ENCODE peak calls at places on chromosomes 2 and 18, in five cellular contexts. V is B cell, G is OCI-LY7, W is esophagus muscularis mucosa, Z is WTC11. I is an unnamed sample.

GRCh38 chr2:194383404-194383803 is 1273.6 kb upstream of the SLC39A10 start:
- DNase-seq in V (no peak), G (peak), W (no peak), Z (no peak), I (no peak)

GRCh38 chr2:200352631-200353030 is 46.1 kb downstream of the SPATS2L start:
- DNase-seq in V (no peak), G (no peak), W (no peak), Z (no peak), I (no peak)

GRCh38 chr2:163626208-163626607 is 109.6 kb downstream of the FIGN start:
- DNase-seq in V (no peak), G (no peak), W (no peak), Z (no peak), I (no peak)

GRCh38 chr18:48993586-48993985 is 42.8 kb upstream of the SMAD7 start:
- DNase-seq in V (no peak), G (no peak), W (no peak), Z (no peak), I (no peak)

GRCh38 chr2:101108357-101108756 is 42.8 kb downstream of the TBC1D8 start:
- DNase-seq in V (no peak), G (no peak), W (no peak), Z (no peak), I (no peak)

GRCh38 chr2:75098856-75099255 is 100.5 kb downstream of the TACR1 start:
- DNase-seq in V (no peak), G (peak), W (peak), Z (peak), I (no peak)

GRCh38 chr2:108927405-108927804 is 61.6 kb downstream of the EDAR start:
- DNase-seq in V (no peak), G (no peak), W (no peak), Z (no peak), I (no peak)

GRCh38 chr2:55948176-55948921 is 24.8 kb upstream of the EFEMP1 start:
- DNase-seq in V (no peak), G (no peak), W (no peak), Z (no peak), I (no peak)

GRCh38 chr2:217086038-217086522 is 226.2 kb upstream of the TNP1 start:
- DNase-seq in V (no peak), G (no peak), W (peak), Z (no peak), I (peak)

GRCh38 chr2:112700004-112700667 is 20.7 kb upstream of the NT5DC4 start:
- DNase-seq in V (no peak), G (no peak), W (no peak), Z (no peak), I (no peak)

GRCh38 chr2:219362524-219363164 is 25.1 kb downstream of the DNPEP start:
- DNase-seq in V (no peak), G (no peak), W (no peak), Z (no peak), I (peak)

GRCh38 chr2:38552259-38552658 is 50.5 kb downstream of the HNRNPLL start:
- DNase-seq in V (no peak), G (no peak), W (no peak), Z (no peak), I (peak)

GRCh38 chr2:9720352-9721093 is 89.7 kb upstream of the YWHAQ start:
- DNase-seq in V (no peak), G (peak), W (no peak), Z (no peak), I (no peak)

GRCh38 chr2:200278694-200279316 is 27.7 kb upstream of the SPATS2L start:
- DNase-seq in V (no peak), G (no peak), W (no peak), Z (no peak), I (no peak)

GRCh38 chr18:845152-845819 is 33.2 kb upstream of the YES1 start:
- DNase-seq in V (no peak), G (no peak), W (no peak), Z (no peak), I (no peak)

GRCh38 chr2:43838560-43839267 is at the start of the genes ABCG5 and ABCG8:
- DNase-seq in V (no peak), G (no peak), W (peak), Z (no peak), I (no peak)

GRCh38 chr18:3930126-3931012 is 480.4 kb downstream of the TGIF1 start:
- DNase-seq in V (no peak), G (no peak), W (no peak), Z (no peak), I (no peak)

GRCh38 chr2:231321556-231322334 is 73.8 kb upstream of the B3GNT7 start:
- DNase-seq in V (peak), G (no peak), W (no peak), Z (no peak), I (no peak)

GRCh38 chr2:84970266-84970955 is 550 bp upstream of the KCMF1 start:
- DNase-seq in V (peak), G (peak), W (no peak), Z (peak), I (peak)

GRCh38 chr2:239937866-239938640 is 87.1 kb downstream of the NDUFA10 start:
- DNase-seq in V (peak), G (no peak), W (no peak), Z (peak), I (no peak)

GRCh38 chr2:232662486-232663260 is 29.3 kb downstream of the EFHD1 start:
- DNase-seq in V (no peak), G (no peak), W (no peak), Z (no peak), I (no peak)

GRCh38 chr2:240962371-240963064 is 35.9 kb upstream of the SNED1 start:
- DNase-seq in V (no peak), G (no peak), W (no peak), Z (no peak), I (no peak)

GRCh38 chr2:207403141-207403540 is 126.6 kb upstream of the CREB1 start:
- DNase-seq in V (no peak), G (no peak), W (no peak), Z (no peak), I (no peak)

GRCh38 chr2:3603536-3604206 is 8.8 kb downstream of the COLEC11 start:
- DNase-seq in V (no peak), G (no peak), W (peak), Z (no peak), I (no peak)
- TF ChIP-seq CTCF in V (no peak), G (no peak), W (no peak), Z (no peak), I (no peak)

DNA sequence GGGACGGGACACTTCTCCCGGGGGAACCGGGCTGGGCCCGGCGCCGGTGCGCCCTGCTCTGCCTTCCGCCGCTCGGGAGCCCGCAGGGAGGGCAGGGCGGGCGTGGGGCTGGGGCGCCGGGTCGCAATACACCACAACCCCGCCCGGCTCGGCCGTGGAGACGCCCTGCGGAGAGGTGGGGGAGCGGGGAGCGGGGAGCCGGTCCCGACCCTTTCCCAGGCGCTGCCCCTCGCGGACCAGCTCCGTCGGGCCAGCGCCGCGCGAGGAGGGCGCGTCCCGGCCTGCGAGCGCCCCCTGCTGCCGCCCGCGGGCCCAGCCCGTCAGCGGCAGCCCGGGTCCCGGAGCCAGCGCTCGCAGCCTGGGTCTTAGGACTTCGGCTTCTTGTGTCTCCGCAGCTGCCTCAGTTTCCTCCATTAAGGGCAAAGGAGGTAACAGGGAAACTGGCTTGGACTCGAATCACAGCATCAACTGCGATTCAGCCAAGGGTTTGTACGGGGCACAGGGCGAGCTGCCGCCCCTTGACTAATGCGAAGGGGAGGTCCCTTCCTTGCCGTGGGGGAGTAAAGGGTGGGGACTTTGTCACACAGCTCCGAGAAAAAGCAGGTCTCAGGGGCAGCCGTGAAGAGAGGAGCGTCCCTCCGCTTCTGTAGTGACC is 635 bp upstream of the ADRA2B start:
- DNase-seq in V (no peak), G (peak), W (no peak), Z (peak), I (peak)
- TF ChIP-seq CTCF in V (peak), G (peak), W (peak), Z (peak), I (peak)

GRCh38 chr2:190718652-190719526 is 70.0 kb downstream of the NAB1 start:
- DNase-seq in V (peak), G (no peak), W (peak), Z (no peak), I (peak)
- TF ChIP-seq CTCF in V (no peak), G (no peak), W (no peak), Z (no peak), I (no peak)

DNA sequence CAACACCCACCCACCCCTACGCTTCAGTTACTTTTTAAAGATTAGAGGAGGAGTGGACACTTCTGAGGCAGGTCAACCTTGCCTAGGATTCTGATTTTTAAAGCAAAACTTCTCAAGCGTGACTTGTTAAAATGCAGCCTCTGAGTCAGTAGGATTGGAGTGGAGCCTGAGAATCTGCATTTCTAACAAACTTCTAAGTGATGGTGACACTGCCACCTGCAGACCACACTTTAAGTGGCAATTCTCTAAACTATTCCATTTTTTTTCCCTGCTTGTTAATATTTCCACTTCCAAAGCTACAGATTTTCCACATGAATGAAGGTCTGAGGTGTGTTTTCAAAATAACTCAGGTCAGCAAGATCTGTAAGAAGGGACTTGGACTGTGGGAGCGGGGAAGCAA is 171.1 kb upstream of the CCDC150 start:
- DNase-seq in V (no peak), G (peak), W (no peak), Z (no peak), I (no peak)
- TF ChIP-seq CTCF in V (no peak), G (peak), W (no peak), Z (no peak), I (no peak)

DNA sequence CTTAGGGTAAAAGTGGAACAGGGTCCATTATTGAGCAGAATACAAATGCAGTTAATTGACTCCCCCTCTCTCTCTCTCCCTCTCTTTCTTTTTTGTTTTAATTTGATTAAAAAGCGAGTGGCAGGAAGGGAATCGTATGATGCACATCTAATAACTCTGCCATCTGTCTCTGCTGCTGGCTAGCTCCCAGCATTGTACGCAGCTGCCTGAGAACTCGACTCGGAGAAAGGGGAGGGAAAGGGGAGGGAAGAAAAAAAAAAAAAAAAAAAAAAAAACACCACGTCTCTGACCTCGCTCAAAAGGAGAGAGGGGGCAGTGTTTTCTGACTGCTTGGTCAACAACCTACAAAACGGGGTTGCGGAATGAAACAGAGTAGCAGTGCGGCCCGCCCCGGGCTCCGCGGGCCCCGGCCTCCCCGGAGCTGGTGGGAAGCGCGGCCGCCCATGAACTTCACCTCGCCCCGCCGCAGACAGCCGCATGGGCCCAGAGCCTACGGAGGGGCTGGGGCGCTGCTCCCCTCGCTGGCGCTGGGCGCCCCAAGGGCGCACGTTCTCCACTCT is 265.7 kb downstream of the TCF4 start:
- DNase-seq in V (peak), G (peak), W (no peak), Z (peak), I (peak)
- TF ChIP-seq CTCF in V (no peak), G (peak), W (no peak), Z (no peak), I (no peak)

DNA sequence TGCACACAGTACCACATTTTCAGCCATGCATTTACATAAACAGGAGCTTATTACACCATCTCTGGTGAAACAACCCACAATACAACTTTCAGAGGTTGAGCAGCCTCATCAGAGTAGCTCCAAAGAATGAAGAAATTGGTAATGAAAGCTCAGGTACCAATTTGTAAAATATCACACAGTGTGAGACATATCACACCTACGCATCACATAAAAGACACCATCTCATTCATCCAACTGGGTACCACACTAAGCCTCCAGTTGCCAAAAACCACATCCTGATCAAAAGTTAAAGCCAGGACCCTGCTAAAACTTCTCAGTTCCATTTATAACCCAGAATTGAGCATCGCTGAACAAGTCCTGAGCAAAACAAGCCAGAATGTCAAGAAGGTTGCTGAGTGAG is 4.6 kb downstream of the TMEM163 start:
- DNase-seq in V (no peak), G (no peak), W (peak), Z (no peak), I (peak)
- TF ChIP-seq CTCF in V (no peak), G (no peak), W (no peak), Z (no peak), I (no peak)

GRCh38 chr2:135473567-135473966 is 57.5 kb downstream of the ZRANB3 start:
- DNase-seq in V (no peak), G (peak), W (no peak), Z (peak), I (peak)
- TF ChIP-seq CTCF in V (peak), G (peak), W (peak), Z (no peak), I (peak)

GRCh38 chr2:1838426-1838825 is 94.1 kb upstream of the PXDN start:
- DNase-seq in V (no peak), G (no peak), W (no peak), Z (no peak), I (no peak)

GRCh38 chr2:1840046-1840445 is 95.7 kb upstream of the PXDN start:
- DNase-seq in V (no peak), G (no peak), W (no peak), Z (no peak), I (no peak)

GRCh38 chr2:1837458-1837857 is 93.1 kb upstream of the PXDN start:
- DNase-seq in V (no peak), G (no peak), W (no peak), Z (no peak), I (no peak)

GRCh38 chr2:1837022-1837421 is 92.7 kb upstream of the PXDN start:
- DNase-seq in V (no peak), G (no peak), W (no peak), Z (no peak), I (no peak)

GRCh38 chr2:1839066-1839756 is 94.9 kb upstream of the PXDN start:
- DNase-seq in V (no peak), G (no peak), W (no peak), Z (no peak), I (no peak)
- TF ChIP-seq CTCF in V (no peak), G (no peak), W (no peak), Z (no peak), I (no peak)

DNA sequence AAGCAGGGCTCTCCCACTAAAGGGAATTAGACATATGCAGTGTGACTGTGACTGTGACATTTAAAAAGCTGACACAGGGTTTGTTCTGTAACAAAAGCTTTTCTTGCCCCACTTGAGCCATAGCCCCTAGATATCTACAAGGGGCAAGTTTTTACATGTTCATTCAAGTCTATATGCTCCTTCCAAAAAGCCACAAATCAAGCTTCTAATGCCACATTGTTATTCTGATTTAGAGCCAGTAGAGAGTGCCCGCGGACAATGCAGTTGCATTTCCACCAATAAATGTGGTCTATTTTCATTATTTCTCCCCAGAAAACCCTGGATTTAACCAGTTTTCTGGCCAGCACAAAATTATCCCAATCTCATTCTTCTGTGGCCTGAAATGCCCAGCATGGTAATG is 9.9 kb downstream of the ARHGAP25 start:
- DNase-seq in V (no peak), G (no peak), W (peak), Z (no peak), I (no peak)
- TF ChIP-seq CTCF in V (no peak), G (no peak), W (no peak), Z (no peak), I (no peak)

DNA sequence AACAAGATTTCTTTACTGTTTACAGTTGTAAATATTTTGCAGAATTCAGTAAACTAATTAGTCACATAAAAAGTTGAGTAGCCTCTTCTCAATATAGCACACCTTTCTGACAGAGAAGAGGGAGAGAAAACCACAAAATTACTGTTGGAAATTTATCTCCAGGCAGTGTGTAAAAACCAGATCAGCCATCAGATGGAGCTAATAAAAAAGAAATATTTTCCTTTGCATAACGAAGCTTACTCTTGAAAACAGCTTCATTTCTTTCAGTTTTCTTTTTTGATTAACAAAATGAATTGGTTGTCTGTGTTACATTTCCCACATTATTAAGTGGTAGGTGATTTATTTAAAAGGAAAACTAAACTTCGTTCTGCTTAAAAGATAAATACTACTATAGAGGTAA is 259.3 kb upstream of the KCNJ3 start:
- DNase-seq in V (no peak), G (no peak), W (no peak), Z (no peak), I (no peak)
- TF ChIP-seq CTCF in V (no peak), G (peak), W (peak), Z (no peak), I (no peak)